ENCODE peak calls at places on chromosomes 3 and 15, in ten cellular contexts. One of them, this sample, is unnamed.

GRCh38 chr3:48601622-48601994 is 6.5 kb upstream of the COL7A1 start:
- DNase-seq in IMR-90: no peak
- DNase-seq in gastrocnemius medialis: peak; percentile 93
- DNase-seq in left ventricle myocardium inferior: peak; percentile 80
- DNase-seq in epithelial cell of esophagus: no peak
- DNase-seq in mesendoderm: no peak
- DNase-seq in cardiac fibroblast: no peak
- DNase-seq in SJSA1: no peak
- DNase-seq in GM23248: no peak
- DNase-seq in Caco-2: no peak
- DNase-seq in this sample: no peak

GRCh38 chr15:67132276-67132675 is 66.9 kb downstream of the SMAD3 start:
- DNase-seq in Caco-2: no peak
- DNase-seq in epithelial cell of esophagus: no peak
- DNase-seq in GM23248: no peak
- DNase-seq in left ventricle myocardium inferior: no peak
- DNase-seq in cardiac fibroblast: no peak
- DNase-seq in mesendoderm: no peak
- DNase-seq in IMR-90: no peak
- DNase-seq in gastrocnemius medialis: no peak
- DNase-seq in SJSA1: no peak
- DNase-seq in this sample: no peak

GRCh38 chr3:152258448-152259302 is 10.1 kb upstream of the MBNL1 start:
- DNase-seq in IMR-90: peak; percentile 95
- DNase-seq in cardiac fibroblast: peak; percentile 99
- DNase-seq in left ventricle myocardium inferior: peak; percentile 26
- DNase-seq in Caco-2: peak; percentile 40
- DNase-seq in SJSA1: peak; percentile 64
- DNase-seq in mesendoderm: no peak
- DNase-seq in GM23248: peak; percentile 99
- DNase-seq in gastrocnemius medialis: peak; percentile 75
- DNase-seq in epithelial cell of esophagus: peak; percentile 98
- DNase-seq in this sample: peak; percentile 85

GRCh38 chr3:16467368-16467767 is 46.1 kb downstream of the RFTN1 start:
- DNase-seq in gastrocnemius medialis: no peak
- DNase-seq in left ventricle myocardium inferior: no peak
- DNase-seq in Caco-2: no peak
- DNase-seq in mesendoderm: no peak
- DNase-seq in GM23248: no peak
- DNase-seq in epithelial cell of esophagus: no peak
- DNase-seq in cardiac fibroblast: no peak
- DNase-seq in IMR-90: no peak
- DNase-seq in SJSA1: no peak
- DNase-seq in this sample: no peak

GRCh38 chr3:116254535-116254934 is 190.8 kb downstream of the LSAMP start:
- DNase-seq in gastrocnemius medialis: no peak
- DNase-seq in epithelial cell of esophagus: no peak
- DNase-seq in cardiac fibroblast: peak; percentile 83
- DNase-seq in IMR-90: no peak
- DNase-seq in Caco-2: no peak
- DNase-seq in left ventricle myocardium inferior: no peak
- DNase-seq in SJSA1: no peak
- DNase-seq in mesendoderm: no peak
- DNase-seq in GM23248: peak; percentile 23
- DNase-seq in this sample: no peak

GRCh38 chr3:141174683-141175082 is 56.9 kb upstream of the PXYLP1 start:
- DNase-seq in mesendoderm: no peak
- DNase-seq in IMR-90: no peak
- DNase-seq in SJSA1: no peak
- DNase-seq in cardiac fibroblast: no peak
- DNase-seq in Caco-2: no peak
- DNase-seq in GM23248: no peak
- DNase-seq in gastrocnemius medialis: no peak
- DNase-seq in epithelial cell of esophagus: no peak
- DNase-seq in left ventricle myocardium inferior: no peak
- DNase-seq in this sample: no peak

GRCh38 chr3:14503033-14503705 is 37.0 kb downstream of the GRIP2 start:
- DNase-seq in cardiac fibroblast: no peak
- DNase-seq in GM23248: no peak
- DNase-seq in left ventricle myocardium inferior: no peak
- DNase-seq in IMR-90: no peak
- DNase-seq in mesendoderm: no peak
- DNase-seq in SJSA1: no peak
- DNase-seq in Caco-2: no peak
- DNase-seq in epithelial cell of esophagus: no peak
- DNase-seq in gastrocnemius medialis: peak; percentile 11
- DNase-seq in this sample: no peak

GRCh38 chr3:10883478-10884234 is 67.6 kb downstream of the SLC6A11 start:
- DNase-seq in SJSA1: no peak
- DNase-seq in Caco-2: no peak
- DNase-seq in cardiac fibroblast: peak; percentile 12
- DNase-seq in left ventricle myocardium inferior: no peak
- DNase-seq in mesendoderm: peak; percentile 41
- DNase-seq in gastrocnemius medialis: no peak
- DNase-seq in epithelial cell of esophagus: peak; percentile 60
- DNase-seq in IMR-90: peak; percentile 3
- DNase-seq in GM23248: peak; percentile 13
- DNase-seq in this sample: no peak

GRCh38 chr3:172138792-172139507 is 99.6 kb downstream of the FNDC3B start:
- DNase-seq in epithelial cell of esophagus: peak; percentile 71
- DNase-seq in IMR-90: peak; percentile 40
- DNase-seq in left ventricle myocardium inferior: no peak
- DNase-seq in cardiac fibroblast: peak; percentile 44
- DNase-seq in SJSA1: peak; percentile 47
- DNase-seq in mesendoderm: peak; percentile 81
- DNase-seq in gastrocnemius medialis: peak; percentile 74
- DNase-seq in Caco-2: no peak
- DNase-seq in GM23248: peak; percentile 56
- DNase-seq in this sample: no peak

GRCh38 chr3:13110678-13111116 is 37.5 kb upstream of the IQSEC1 start:
- DNase-seq in left ventricle myocardium inferior: peak; percentile 6
- DNase-seq in mesendoderm: peak; percentile 18
- DNase-seq in gastrocnemius medialis: no peak
- DNase-seq in IMR-90: no peak
- DNase-seq in epithelial cell of esophagus: peak; percentile 30
- DNase-seq in Caco-2: peak; percentile 21
- DNase-seq in SJSA1: no peak
- DNase-seq in GM23248: no peak
- DNase-seq in cardiac fibroblast: no peak
- DNase-seq in this sample: peak; percentile 38

GRCh38 chr3:78143000-78143399 is 1103.1 kb downstream of the ROBO2 start:
- DNase-seq in left ventricle myocardium inferior: no peak
- DNase-seq in SJSA1: no peak
- DNase-seq in mesendoderm: no peak
- DNase-seq in IMR-90: no peak
- DNase-seq in GM23248: no peak
- DNase-seq in Caco-2: no peak
- DNase-seq in gastrocnemius medialis: no peak
- DNase-seq in epithelial cell of esophagus: no peak
- DNase-seq in cardiac fibroblast: peak; percentile 6
- DNase-seq in this sample: no peak

GRCh38 chr15:74786659-74787165 is 4.8 kb downstream of the CSK start:
- DNase-seq in GM23248: peak; percentile 32
- DNase-seq in epithelial cell of esophagus: no peak
- DNase-seq in gastrocnemius medialis: no peak
- DNase-seq in mesendoderm: no peak
- DNase-seq in SJSA1: no peak
- DNase-seq in IMR-90: no peak
- DNase-seq in Caco-2: no peak
- DNase-seq in cardiac fibroblast: no peak
- DNase-seq in left ventricle myocardium inferior: peak; percentile 57
- DNase-seq in this sample: peak; percentile 64

GRCh38 chr15:74783808-74784175 is 1.9 kb downstream of the CSK start:
- DNase-seq in gastrocnemius medialis: no peak
- DNase-seq in left ventricle myocardium inferior: no peak
- DNase-seq in SJSA1: no peak
- DNase-seq in cardiac fibroblast: no peak
- DNase-seq in mesendoderm: no peak
- DNase-seq in Caco-2: no peak
- DNase-seq in GM23248: no peak
- DNase-seq in IMR-90: no peak
- DNase-seq in epithelial cell of esophagus: no peak
- DNase-seq in this sample: peak; percentile 73

GRCh38 chr15:74784426-74784825 is 2.5 kb downstream of the CSK start:
- DNase-seq in Caco-2: no peak
- DNase-seq in left ventricle myocardium inferior: no peak
- DNase-seq in IMR-90: no peak
- DNase-seq in epithelial cell of esophagus: no peak
- DNase-seq in cardiac fibroblast: no peak
- DNase-seq in gastrocnemius medialis: no peak
- DNase-seq in SJSA1: no peak
- DNase-seq in GM23248: no peak
- DNase-seq in mesendoderm: no peak
- DNase-seq in this sample: peak; percentile 51

GRCh38 chr15:74785716-74786032 is 3.8 kb downstream of the CSK start:
- DNase-seq in left ventricle myocardium inferior: no peak
- DNase-seq in IMR-90: no peak
- DNase-seq in SJSA1: no peak
- DNase-seq in GM23248: no peak
- DNase-seq in gastrocnemius medialis: no peak
- DNase-seq in mesendoderm: no peak
- DNase-seq in epithelial cell of esophagus: no peak
- DNase-seq in cardiac fibroblast: no peak
- DNase-seq in Caco-2: no peak
- DNase-seq in this sample: no peak

GRCh38 chr15:74784854-74785715 is 3.2 kb downstream of the CSK start:
- DNase-seq in mesendoderm: no peak
- DNase-seq in epithelial cell of esophagus: no peak
- DNase-seq in IMR-90: no peak
- DNase-seq in gastrocnemius medialis: no peak
- DNase-seq in Caco-2: no peak
- DNase-seq in GM23248: no peak
- DNase-seq in cardiac fibroblast: no peak
- DNase-seq in left ventricle myocardium inferior: no peak
- DNase-seq in SJSA1: no peak
- DNase-seq in this sample: peak; percentile 51
- H3K4me3 ChIP-seq in mesendoderm: no peak overlapping the region
- H3K4me3 ChIP-seq in epithelial cell of esophagus: no peak overlapping the region
- H3K4me3 ChIP-seq in IMR-90: no peak overlapping the region
- H3K4me3 ChIP-seq in gastrocnemius medialis: no peak overlapping the region
- H3K4me3 ChIP-seq in Caco-2: no peak overlapping the region
- H3K4me3 ChIP-seq in GM23248: no peak overlapping the region
- H3K4me3 ChIP-seq in cardiac fibroblast: no peak overlapping the region
- H3K4me3 ChIP-seq in left ventricle myocardium inferior: peak overlapping the region; percentile 84
- H3K4me3 ChIP-seq in SJSA1: no peak overlapping the region
- H3K4me3 ChIP-seq in this sample: no peak overlapping the region

DNA sequence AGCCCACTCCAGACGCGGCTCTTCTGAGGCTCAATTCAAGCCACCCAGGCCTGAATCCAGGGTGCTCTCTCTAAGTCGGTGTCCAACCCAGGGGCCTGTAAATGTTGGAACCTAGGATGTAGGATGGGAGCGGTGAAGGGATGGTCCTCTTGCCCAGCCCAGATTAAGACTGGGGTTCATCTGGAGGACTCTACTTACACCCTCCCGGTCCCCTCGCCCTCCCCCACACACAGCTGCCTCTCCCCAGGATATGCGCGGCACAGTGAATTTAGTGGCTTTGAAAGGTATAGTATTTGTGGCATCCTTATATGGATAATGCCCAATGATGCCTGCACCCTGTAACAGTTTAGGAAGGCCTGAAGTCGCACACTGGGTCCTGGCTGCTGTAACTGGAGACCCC is 855 bp upstream of the FBN1 start:
- DNase-seq in GM23248: no peak
- DNase-seq in gastrocnemius medialis: no peak
- DNase-seq in mesendoderm: no peak
- DNase-seq in cardiac fibroblast: no peak
- DNase-seq in Caco-2: no peak
- DNase-seq in left ventricle myocardium inferior: no peak
- DNase-seq in epithelial cell of esophagus: no peak
- DNase-seq in SJSA1: no peak
- DNase-seq in IMR-90: no peak
- DNase-seq in this sample: no peak
- H3K4me3 ChIP-seq in GM23248: peak overlapping the region; percentile 82
- H3K4me3 ChIP-seq in gastrocnemius medialis: peak overlapping the region; percentile 74
- H3K4me3 ChIP-seq in mesendoderm: peak overlapping the region; percentile 48
- H3K4me3 ChIP-seq in cardiac fibroblast: peak overlapping the region; percentile 84
- H3K4me3 ChIP-seq in Caco-2: no peak overlapping the region
- H3K4me3 ChIP-seq in left ventricle myocardium inferior: peak overlapping the region; percentile 97
- H3K4me3 ChIP-seq in epithelial cell of esophagus: no peak overlapping the region
- H3K4me3 ChIP-seq in SJSA1: peak overlapping the region; percentile 91
- H3K4me3 ChIP-seq in IMR-90: peak overlapping the region; percentile 90
- H3K4me3 ChIP-seq in this sample: peak overlapping the region; percentile 59

DNA sequence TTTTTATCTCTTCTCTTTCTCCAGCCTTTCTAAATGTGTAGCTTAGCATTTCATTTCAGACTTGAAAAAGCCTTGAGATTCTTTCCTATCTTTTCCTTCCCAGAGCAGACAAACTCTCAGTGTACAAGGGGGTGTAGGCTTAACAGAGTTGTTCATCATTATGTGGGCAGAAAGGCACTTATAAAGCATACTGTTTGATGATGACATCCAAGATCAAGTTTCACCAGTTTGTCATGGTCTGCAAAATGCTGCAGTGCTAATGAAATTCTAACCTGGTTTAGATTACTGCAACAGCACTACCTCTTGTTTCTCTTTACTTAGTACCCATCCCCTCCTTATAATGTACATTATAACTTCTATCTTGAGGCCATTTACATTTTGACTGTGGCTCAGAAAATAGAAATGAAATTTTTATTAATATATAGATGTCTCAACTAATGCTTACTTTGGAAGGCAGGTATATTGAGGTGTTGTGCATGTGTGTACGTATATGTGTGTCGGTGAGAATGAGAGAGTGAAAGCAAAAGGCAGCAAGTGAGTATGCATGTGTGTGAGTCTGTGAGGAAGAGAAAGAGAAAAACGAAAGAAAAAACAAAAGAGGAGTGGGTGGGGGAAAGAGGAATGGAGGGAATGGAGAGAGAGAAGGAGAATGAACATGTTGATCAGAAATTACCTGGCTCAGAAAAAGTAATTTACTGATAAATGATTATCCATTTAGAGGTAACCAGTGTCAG is 1043.6 kb downstream of the TUSC7 start:
- DNase-seq in epithelial cell of esophagus: peak; percentile 76
- DNase-seq in Caco-2: no peak
- DNase-seq in GM23248: peak; percentile 82
- DNase-seq in IMR-90: peak; percentile 90
- DNase-seq in left ventricle myocardium inferior: no peak
- DNase-seq in cardiac fibroblast: no peak
- DNase-seq in mesendoderm: no peak
- DNase-seq in SJSA1: no peak
- DNase-seq in gastrocnemius medialis: no peak
- DNase-seq in this sample: no peak
- H3K4me3 ChIP-seq in epithelial cell of esophagus: no peak overlapping the region
- H3K4me3 ChIP-seq in Caco-2: no peak overlapping the region
- H3K4me3 ChIP-seq in GM23248: peak overlapping the region; percentile 17
- H3K4me3 ChIP-seq in IMR-90: no peak overlapping the region
- H3K4me3 ChIP-seq in left ventricle myocardium inferior: no peak overlapping the region
- H3K4me3 ChIP-seq in cardiac fibroblast: no peak overlapping the region
- H3K4me3 ChIP-seq in mesendoderm: no peak overlapping the region
- H3K4me3 ChIP-seq in SJSA1: no peak overlapping the region
- H3K4me3 ChIP-seq in gastrocnemius medialis: no peak overlapping the region
- H3K4me3 ChIP-seq in this sample: no peak overlapping the region

DNA sequence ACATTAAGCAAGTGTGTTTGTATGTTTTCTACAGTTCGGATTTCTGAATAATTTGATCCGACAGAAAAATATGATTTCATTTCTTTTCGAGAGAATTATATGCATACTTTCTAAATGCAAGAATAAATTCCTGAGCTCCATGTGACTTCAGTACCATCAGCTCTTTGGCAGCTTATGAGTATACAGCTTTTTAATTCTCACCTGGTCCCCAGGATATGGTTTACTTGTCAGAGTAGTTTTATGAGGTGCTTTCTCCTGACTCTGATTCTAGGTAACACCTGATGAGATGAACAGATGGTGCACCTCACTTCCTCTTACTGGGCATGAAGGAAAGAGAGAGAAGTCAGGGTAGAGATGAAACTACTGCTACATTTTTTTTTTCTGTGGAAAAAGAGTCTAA is 3.1 kb downstream of the HGD start:
- DNase-seq in cardiac fibroblast: no peak
- DNase-seq in mesendoderm: no peak
- DNase-seq in SJSA1: no peak
- DNase-seq in epithelial cell of esophagus: peak; percentile 1
- DNase-seq in IMR-90: no peak
- DNase-seq in gastrocnemius medialis: no peak
- DNase-seq in Caco-2: no peak
- DNase-seq in left ventricle myocardium inferior: no peak
- DNase-seq in GM23248: peak; percentile 29
- DNase-seq in this sample: no peak
- H3K4me3 ChIP-seq in cardiac fibroblast: no peak overlapping the region
- H3K4me3 ChIP-seq in mesendoderm: no peak overlapping the region
- H3K4me3 ChIP-seq in SJSA1: no peak overlapping the region
- H3K4me3 ChIP-seq in epithelial cell of esophagus: no peak overlapping the region
- H3K4me3 ChIP-seq in IMR-90: no peak overlapping the region
- H3K4me3 ChIP-seq in gastrocnemius medialis: peak overlapping the region; percentile 35
- H3K4me3 ChIP-seq in Caco-2: peak overlapping the region; percentile 17
- H3K4me3 ChIP-seq in left ventricle myocardium inferior: no peak overlapping the region
- H3K4me3 ChIP-seq in GM23248: peak overlapping the region; percentile 58
- H3K4me3 ChIP-seq in this sample: no peak overlapping the region

This sample was measured in RWPE2.